ENCODE peak calls at places on chromosomes 13 and 19, in seven cellular contexts. X is NCI-H1930; R is CD8-positive, alpha-beta memory T cell; T is activated gamma-delta T cell treated with Interleukin-2 at 50 U/mL for 16 hours; Z is fibroblast of mammary gland; E is NCI-H1092 treated with DMSO at 0.1 percent for 48 hours; U is stimulated activated CD4-positive, alpha-beta T cell treated with anti-CD3 and anti-CD28 coated beads, Interleukin-12 subunit alpha, Interleukin-12 subunit beta, amount 100 ng/mL, for 24 hours. K is an unnamed sample.

GRCh38 chr13:84500016-84500415 is 617.7 kb upstream of the SLITRK1 start:
- DNase-seq in E (no peak), T (no peak), R (no peak), U (no peak), X (no peak), Z (peak), K (no peak)

GRCh38 chr19:41095703-41096102 is 7.5 kb downstream of the CYP2A13 start:
- DNase-seq in R (no peak), T (no peak), X (no peak), E (no peak), Z (no peak), U (no peak), K (no peak)

GRCh38 chr19:28351761-28352160 is 861.2 kb downstream of the UQCRFS1 start:
- DNase-seq in Z (peak), T (no peak), X (no peak), R (no peak), E (no peak), U (no peak), K (peak)

GRCh38 chr19:47110521-47111080 is 3.0 kb downstream of the ZC3H4 start:
- DNase-seq in X (no peak), E (no peak), R (peak), T (peak), U (no peak), Z (no peak), K (no peak)

GRCh38 chr19:41927810-41928192 is 448 bp downstream of the ERFL start:
- DNase-seq in R (no peak), E (no peak), Z (no peak), X (no peak), U (no peak), T (peak), K (no peak)

GRCh38 chr19:33621811-33622504 is at the start of gene CHST8:
- DNase-seq in T (no peak), U (peak), E (peak), R (no peak), Z (peak), X (peak), K (no peak)

GRCh38 chr19:33888665-33889064 is 92.0 kb downstream of the KCTD15 start:
- DNase-seq in R (no peak), T (no peak), X (no peak), E (no peak), U (no peak), Z (no peak), K (no peak)

GRCh38 chr19:6718741-6719539 is 1.5 kb downstream of the C3 start:
- DNase-seq in X (peak), T (no peak), U (no peak), R (peak), E (no peak), Z (peak), K (no peak)

GRCh38 chr13:112668924-112669323 is 20.9 kb upstream of the ATP11A start:
- DNase-seq in U (no peak), X (no peak), R (no peak), T (no peak), Z (no peak), E (no peak), K (no peak)

GRCh38 chr13:19681517-19681916 is 48.1 kb downstream of the MPHOSPH8 start:
- DNase-seq in Z (no peak), X (no peak), E (no peak), R (peak), U (no peak), T (no peak), K (no peak)